ENCODE peak calls at places on chromosome 11, in ten cellular contexts. One of them, this sample, is unnamed.

GRCh38 chr11:71153005-71153395 is 99.4 kb downstream of the SHANK2 start:
- DNase-seq in fibroblast of pulmonary artery: no peak
- DNase-seq in testis: peak; percentile 30
- DNase-seq in HepG2: peak; percentile 46
- DNase-seq in B cell: no peak
- DNase-seq in epithelial cell of esophagus: peak; percentile 81
- DNase-seq in transverse colon: peak; percentile 13
- DNase-seq in A549: peak; percentile 38
- DNase-seq in IMR-90: peak; percentile 31
- DNase-seq in PC-3: peak; percentile 92
- DNase-seq in this sample: peak; percentile 37

GRCh38 chr11:34213366-34213765 is 107.9 kb downstream of the NAT10 start:
- DNase-seq in fibroblast of pulmonary artery: no peak
- DNase-seq in testis: no peak
- DNase-seq in HepG2: no peak
- DNase-seq in B cell: no peak
- DNase-seq in epithelial cell of esophagus: peak; percentile 76
- DNase-seq in transverse colon: no peak
- DNase-seq in A549: peak; percentile 38
- DNase-seq in IMR-90: peak; percentile 32
- DNase-seq in PC-3: peak; percentile 69
- DNase-seq in this sample: no peak

GRCh38 chr11:101582242-101583052 is 1.4 kb downstream of the TRPC6 start:
- DNase-seq in fibroblast of pulmonary artery: no peak
- DNase-seq in testis: no peak
- DNase-seq in HepG2: no peak
- DNase-seq in B cell: no peak
- DNase-seq in epithelial cell of esophagus: peak; percentile 48
- DNase-seq in transverse colon: no peak
- DNase-seq in A549: peak; percentile 10
- DNase-seq in IMR-90: peak; percentile 31
- DNase-seq in PC-3: no peak
- DNase-seq in this sample: peak; percentile 32

GRCh38 chr11:117144477-117145392 is 648 bp downstream of the PAFAH1B2 start:
- DNase-seq in fibroblast of pulmonary artery: peak; percentile 76
- DNase-seq in testis: peak; percentile 61
- DNase-seq in HepG2: peak; percentile 64
- DNase-seq in B cell: peak; percentile 70
- DNase-seq in epithelial cell of esophagus: peak; percentile 82
- DNase-seq in transverse colon: peak; percentile 61
- DNase-seq in A549: peak; percentile 31
- DNase-seq in IMR-90: peak; percentile 86
- DNase-seq in PC-3: peak; percentile 79
- DNase-seq in this sample: peak; percentile 18

GRCh38 chr11:69101100-69101791 is 52.5 kb downstream of the TPCN2 start:
- DNase-seq in fibroblast of pulmonary artery: peak; percentile 77
- DNase-seq in testis: peak; percentile 65
- DNase-seq in HepG2: peak; percentile 37
- DNase-seq in B cell: peak; percentile 69
- DNase-seq in epithelial cell of esophagus: peak; percentile 84
- DNase-seq in transverse colon: peak; percentile 83
- DNase-seq in A549: peak; percentile 81
- DNase-seq in IMR-90: peak; percentile 73
- DNase-seq in PC-3: peak; percentile 95
- DNase-seq in this sample: peak; percentile 84

GRCh38 chr11:130909650-130910049 is 6.6 kb downstream of the SNX19 start:
- DNase-seq in fibroblast of pulmonary artery: peak; percentile 85
- DNase-seq in testis: no peak
- DNase-seq in HepG2: no peak
- DNase-seq in B cell: no peak
- DNase-seq in epithelial cell of esophagus: peak; percentile 84
- DNase-seq in transverse colon: no peak
- DNase-seq in A549: no peak
- DNase-seq in IMR-90: peak; percentile 91
- DNase-seq in PC-3: peak; percentile 12
- DNase-seq in this sample: no peak

GRCh38 chr11:2582958-2583604 is 116.7 kb downstream of the KCNQ1OT1 start:
- DNase-seq in fibroblast of pulmonary artery: no peak
- DNase-seq in testis: peak; percentile 8
- DNase-seq in HepG2: no peak
- DNase-seq in B cell: no peak
- DNase-seq in epithelial cell of esophagus: no peak
- DNase-seq in transverse colon: peak; percentile 6
- DNase-seq in A549: no peak
- DNase-seq in IMR-90: no peak
- DNase-seq in PC-3: no peak
- DNase-seq in this sample: no peak

GRCh38 chr11:96337541-96338530 is 5.2 kb downstream of the MAML2 start:
- DNase-seq in fibroblast of pulmonary artery: peak; percentile 55
- DNase-seq in testis: no peak
- DNase-seq in HepG2: no peak
- DNase-seq in B cell: peak; percentile 54
- DNase-seq in epithelial cell of esophagus: peak; percentile 37
- DNase-seq in transverse colon: no peak
- DNase-seq in A549: no peak
- DNase-seq in IMR-90: peak; percentile 60
- DNase-seq in PC-3: no peak
- DNase-seq in this sample: no peak

GRCh38 chr11:111063711-111064110 is 181.8 kb upstream of the POU2AF2 start:
- DNase-seq in fibroblast of pulmonary artery: no peak
- DNase-seq in testis: no peak
- DNase-seq in HepG2: no peak
- DNase-seq in B cell: no peak
- DNase-seq in epithelial cell of esophagus: peak; percentile 47
- DNase-seq in transverse colon: no peak
- DNase-seq in A549: no peak
- DNase-seq in IMR-90: peak; percentile 42
- DNase-seq in PC-3: peak; percentile 23
- DNase-seq in this sample: no peak

GRCh38 chr11:119323532-119324033 is 6.7 kb upstream of the MCAM start:
- DNase-seq in fibroblast of pulmonary artery: peak; percentile 80
- DNase-seq in testis: peak; percentile 90
- DNase-seq in HepG2: peak; percentile 46
- DNase-seq in B cell: peak; percentile 69
- DNase-seq in epithelial cell of esophagus: peak; percentile 69
- DNase-seq in transverse colon: peak; percentile 84
- DNase-seq in A549: peak; percentile 63
- DNase-seq in IMR-90: peak; percentile 66
- DNase-seq in PC-3: peak; percentile 86
- DNase-seq in this sample: peak; percentile 90

DNA sequence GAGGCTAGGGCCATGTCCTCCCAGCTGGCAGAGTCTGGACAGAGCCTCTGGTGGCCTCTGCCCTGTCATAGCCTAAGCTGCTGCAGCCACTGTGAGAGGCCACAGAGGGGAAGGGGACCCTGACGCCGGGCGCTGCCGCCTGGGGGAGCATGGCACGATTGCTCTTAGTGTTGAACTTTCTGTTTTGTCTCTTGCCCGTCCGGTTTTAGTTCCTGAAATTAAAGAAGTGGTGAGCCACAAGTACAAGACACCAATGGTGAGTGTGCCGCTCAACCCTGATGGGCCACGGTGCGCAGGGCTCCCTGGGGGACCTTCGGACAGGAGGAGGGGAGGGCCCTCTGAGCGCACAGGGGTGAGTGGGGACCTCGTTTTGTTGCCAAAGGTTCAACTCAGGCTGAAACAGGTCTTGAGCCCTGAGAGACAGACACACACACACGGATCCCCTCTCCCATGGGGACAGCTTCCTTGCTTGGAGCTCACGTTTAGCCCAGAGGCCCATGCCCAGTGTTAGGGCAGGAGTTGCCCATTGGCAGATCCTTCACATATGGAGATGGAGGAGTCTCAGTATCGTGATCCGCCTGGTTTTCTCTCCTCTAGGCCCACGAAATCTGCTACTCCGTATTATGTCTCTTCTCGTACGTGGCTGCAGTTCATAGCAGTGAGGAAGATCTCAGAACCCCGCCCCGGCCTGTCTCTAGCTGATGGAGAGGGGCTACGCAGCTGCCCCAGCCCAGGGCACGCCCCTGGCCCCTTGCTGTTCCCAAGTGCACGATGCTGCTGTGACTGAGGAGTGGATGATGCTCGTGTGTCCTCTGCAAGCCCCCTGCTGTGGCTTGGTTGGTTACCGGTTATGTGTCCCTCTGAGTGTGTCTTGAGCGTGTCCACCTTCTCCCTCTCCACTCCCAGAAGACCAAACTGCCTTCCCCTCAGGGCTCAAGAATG is 23.8 kb downstream of the MYBPC3 start:
- DNase-seq in fibroblast of pulmonary artery: no peak
- DNase-seq in testis: no peak
- DNase-seq in HepG2: no peak
- DNase-seq in B cell: peak; percentile 66
- DNase-seq in epithelial cell of esophagus: no peak
- DNase-seq in transverse colon: no peak
- DNase-seq in A549: no peak
- DNase-seq in IMR-90: no peak
- DNase-seq in PC-3: no peak
- DNase-seq in this sample: no peak
- TF ChIP-seq CTCF in fibroblast of pulmonary artery: no peak
- TF ChIP-seq CTCF in testis: no peak
- TF ChIP-seq CTCF in HepG2: no peak
- TF ChIP-seq CTCF in B cell: no peak
- TF ChIP-seq CTCF in epithelial cell of esophagus: no peak
- TF ChIP-seq CTCF in transverse colon: no peak
- TF ChIP-seq CTCF in A549: no peak
- TF ChIP-seq CTCF in IMR-90: no peak
- TF ChIP-seq CTCF in PC-3: no peak
- TF ChIP-seq CTCF in this sample: no peak

DNA sequence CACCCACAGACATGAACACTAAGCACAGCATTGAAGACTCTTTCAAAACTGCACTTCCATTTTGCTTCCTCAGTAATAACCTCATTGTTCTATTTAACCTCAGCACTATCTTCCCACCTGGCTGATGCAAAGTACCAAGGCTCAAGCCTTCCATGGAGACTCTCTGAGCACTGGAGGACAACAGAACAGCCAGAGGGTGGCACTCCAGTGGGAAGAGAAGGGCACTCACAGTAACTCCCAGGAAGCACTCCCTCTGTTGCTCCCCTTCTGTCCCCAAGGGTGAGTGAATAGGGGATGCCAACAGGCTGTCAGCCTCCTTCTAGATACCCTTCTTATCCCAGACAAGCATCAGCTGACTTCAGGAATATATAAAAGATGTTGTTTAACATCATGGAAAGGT is 3.5 kb downstream of the ME3 start:
- DNase-seq in fibroblast of pulmonary artery: no peak
- DNase-seq in testis: no peak
- DNase-seq in HepG2: no peak
- DNase-seq in B cell: no peak
- DNase-seq in epithelial cell of esophagus: no peak
- DNase-seq in transverse colon: no peak
- DNase-seq in A549: peak; percentile 44
- DNase-seq in IMR-90: no peak
- DNase-seq in PC-3: no peak
- DNase-seq in this sample: no peak
- TF ChIP-seq CTCF in fibroblast of pulmonary artery: no peak
- TF ChIP-seq CTCF in testis: no peak
- TF ChIP-seq CTCF in HepG2: no peak
- TF ChIP-seq CTCF in B cell: no peak
- TF ChIP-seq CTCF in epithelial cell of esophagus: no peak
- TF ChIP-seq CTCF in transverse colon: no peak
- TF ChIP-seq CTCF in A549: no peak
- TF ChIP-seq CTCF in IMR-90: no peak
- TF ChIP-seq CTCF in PC-3: peak; percentile 9
- TF ChIP-seq CTCF in this sample: no peak

DNA sequence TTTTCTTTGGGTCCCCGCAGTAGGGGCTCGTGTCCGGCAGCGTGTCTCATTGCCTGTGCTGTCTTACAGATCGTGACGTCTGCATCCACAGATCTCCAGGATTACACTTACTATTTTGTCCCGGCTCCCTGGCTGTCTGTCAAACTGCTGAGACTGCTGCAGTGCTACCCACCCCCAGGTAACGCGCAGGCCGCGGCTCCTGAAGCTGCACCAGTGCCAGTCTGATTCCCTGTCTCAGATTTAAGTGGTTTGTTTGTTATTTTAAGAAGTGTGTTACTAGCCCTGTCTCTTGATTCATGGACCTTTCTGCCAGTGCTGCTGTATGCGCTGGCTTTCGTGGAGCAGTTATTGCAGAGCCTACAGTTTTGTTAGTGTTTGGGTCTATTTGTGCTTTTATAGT is 51.9 kb downstream of the MUC6 start:
- DNase-seq in fibroblast of pulmonary artery: no peak
- DNase-seq in testis: no peak
- DNase-seq in HepG2: no peak
- DNase-seq in B cell: no peak
- DNase-seq in epithelial cell of esophagus: no peak
- DNase-seq in transverse colon: no peak
- DNase-seq in A549: no peak
- DNase-seq in IMR-90: no peak
- DNase-seq in PC-3: no peak
- DNase-seq in this sample: no peak
- TF ChIP-seq CTCF in fibroblast of pulmonary artery: no peak
- TF ChIP-seq CTCF in testis: no peak
- TF ChIP-seq CTCF in HepG2: no peak
- TF ChIP-seq CTCF in B cell: no peak
- TF ChIP-seq CTCF in epithelial cell of esophagus: no peak
- TF ChIP-seq CTCF in transverse colon: no peak
- TF ChIP-seq CTCF in A549: no peak
- TF ChIP-seq CTCF in IMR-90: no peak
- TF ChIP-seq CTCF in PC-3: no peak
- TF ChIP-seq CTCF in this sample: no peak

GRCh38 chr11:19905280-19905853 is 192.7 kb downstream of the NAV2 start:
- DNase-seq in fibroblast of pulmonary artery: peak; percentile 71
- DNase-seq in testis: no peak
- DNase-seq in HepG2: peak; percentile 51
- DNase-seq in B cell: no peak
- DNase-seq in epithelial cell of esophagus: peak; percentile 53
- DNase-seq in transverse colon: no peak
- DNase-seq in A549: peak; percentile 51
- DNase-seq in IMR-90: peak; percentile 67
- DNase-seq in PC-3: peak; percentile 48
- DNase-seq in this sample: no peak

GRCh38 chr11:19907839-19908238 is 195.2 kb downstream of the NAV2 start:
- DNase-seq in fibroblast of pulmonary artery: no peak
- DNase-seq in testis: no peak
- DNase-seq in HepG2: no peak
- DNase-seq in B cell: no peak
- DNase-seq in epithelial cell of esophagus: no peak
- DNase-seq in transverse colon: no peak
- DNase-seq in A549: no peak
- DNase-seq in IMR-90: no peak
- DNase-seq in PC-3: no peak
- DNase-seq in this sample: no peak

GRCh38 chr11:19907008-19907579 is 194.5 kb downstream of the NAV2 start:
- DNase-seq in fibroblast of pulmonary artery: no peak
- DNase-seq in testis: no peak
- DNase-seq in HepG2: peak; percentile 64
- DNase-seq in B cell: no peak
- DNase-seq in epithelial cell of esophagus: no peak
- DNase-seq in transverse colon: no peak
- DNase-seq in A549: no peak
- DNase-seq in IMR-90: no peak
- DNase-seq in PC-3: no peak
- DNase-seq in this sample: no peak

GRCh38 chr11:19906126-19906525 is 193.5 kb downstream of the NAV2 start:
- DNase-seq in fibroblast of pulmonary artery: no peak
- DNase-seq in testis: no peak
- DNase-seq in HepG2: no peak
- DNase-seq in B cell: no peak
- DNase-seq in epithelial cell of esophagus: no peak
- DNase-seq in transverse colon: no peak
- DNase-seq in A549: peak; percentile 7
- DNase-seq in IMR-90: no peak
- DNase-seq in PC-3: no peak
- DNase-seq in this sample: no peak

GRCh38 chr11:19903620-19904069 is 191.0 kb downstream of the NAV2 start:
- DNase-seq in fibroblast of pulmonary artery: peak; percentile 89
- DNase-seq in testis: peak; percentile 92
- DNase-seq in HepG2: peak; percentile 60
- DNase-seq in B cell: no peak
- DNase-seq in epithelial cell of esophagus: peak; percentile 81
- DNase-seq in transverse colon: peak; percentile 82
- DNase-seq in A549: peak; percentile 75
- DNase-seq in IMR-90: peak; percentile 83
- DNase-seq in PC-3: peak; percentile 78
- DNase-seq in this sample: peak; percentile 86
- TF ChIP-seq CTCF in fibroblast of pulmonary artery: peak; percentile 87
- TF ChIP-seq CTCF in testis: peak; percentile 73
- TF ChIP-seq CTCF in HepG2: peak; percentile 83
- TF ChIP-seq CTCF in B cell: peak; percentile 58
- TF ChIP-seq CTCF in epithelial cell of esophagus: peak; percentile 86
- TF ChIP-seq CTCF in transverse colon: peak; percentile 79
- TF ChIP-seq CTCF in A549: peak; percentile 92
- TF ChIP-seq CTCF in IMR-90: peak; percentile 84
- TF ChIP-seq CTCF in PC-3: peak; percentile 84
- TF ChIP-seq CTCF in this sample: peak; percentile 78